ENCODE peak calls at places on chromosome 15, in five cellular contexts. Z is left lung, N is lower lobe of right lung, V is esophagus muscularis mucosa, P is cardiac muscle cell. H is an unnamed sample. For H3K4me1, the result is how much of the 10 kb centered on the place peaks cover.

GRCh38 chr15:58352026-58352929 is 79.5 kb upstream of the LIPC start:
- DNase-seq in P (no peak), N (no peak), Z (no peak), V (peak), H (no peak)

GRCh38 chr15:51132384-51133139 is 37.9 kb upstream of the TNFAIP8L3 start:
- DNase-seq in P (peak), N (no peak), V (no peak), Z (no peak), H (peak)

GRCh38 chr15:30649952-30650929 is 24.3 kb downstream of the ARHGAP11B start:
- DNase-seq in P (no peak), N (no peak), V (no peak), Z (no peak), H (no peak)

GRCh38 chr15:65653341-65653740 is 31.6 kb downstream of the SLC24A1 start:
- DNase-seq in V (no peak), N (no peak), Z (no peak), P (no peak), H (no peak)

GRCh38 chr15:73375755-73376305 is 7.1 kb upstream of the HCN4 start:
- DNase-seq in P (no peak), Z (no peak), N (no peak), V (no peak), H (no peak)

GRCh38 chr15:48928877-48929538 is 34.7 kb downstream of the SHC4 start:
- DNase-seq in V (no peak), Z (no peak), N (no peak), P (no peak), H (no peak)

GRCh38 chr15:39181901-39182300 is 399.0 kb upstream of the THBS1 start:
- DNase-seq in P (no peak), V (no peak), N (no peak), Z (no peak), H (no peak)

GRCh38 chr15:77499087-77499765 is 78.5 kb downstream of the HMG20A start:
- DNase-seq in Z (no peak), V (no peak), N (no peak), P (no peak), H (no peak)

GRCh38 chr15:68303560-68304436 is 26.3 kb downstream of the FEM1B start:
- DNase-seq in V (peak), Z (no peak), N (no peak), P (no peak), H (no peak)

GRCh38 chr15:60096157-60096556 is 92.0 kb downstream of the FOXB1 start:
- DNase-seq in P (peak), Z (no peak), N (no peak), V (no peak), H (no peak)

GRCh38 chr15:76310470-76311070 is 699 bp downstream of the ETFA start:
- DNase-seq in Z (no peak), V (no peak), N (no peak), P (peak), H (no peak)

GRCh38 chr15:22930782-22931484 is 49.2 kb downstream of the CYFIP1 start:
- DNase-seq in N (no peak), Z (no peak), P (no peak), V (no peak), H (peak)

GRCh38 chr15:83698294-83698693 is 44.4 kb downstream of the ADAMTSL3 start:
- DNase-seq in P (peak), Z (peak), V (peak), N (no peak), H (no peak)

GRCh38 chr15:39413558-39413957 is 167.3 kb upstream of the THBS1 start:
- DNase-seq in P (no peak), Z (no peak), V (no peak), N (no peak), H (no peak)

GRCh38 chr15:49135893-49136292 is 19.5 kb downstream of the COPS2 start:
- DNase-seq in P (peak), Z (no peak), V (no peak), N (no peak), H (no peak)

GRCh38 chr15:77311618-77312398 is 108.1 kb downstream of the PEAK1 start:
- DNase-seq in N (no peak), Z (no peak), V (no peak), P (no peak), H (no peak)

GRCh38 chr15:56342653-56343052 is 22.6 kb upstream of the TEX9 start:
- DNase-seq in N (no peak), Z (no peak), V (no peak), P (peak), H (no peak)

GRCh38 chr15:63322541-63322940 is 45.1 kb downstream of the APH1B start:
- DNase-seq in P (peak), N (no peak), Z (no peak), V (no peak), H (no peak)

GRCh38 chr15:77869021-77869895 is 208.3 kb downstream of the TBC1D2B start:
- DNase-seq in Z (peak), V (no peak), N (peak), P (no peak), H (peak)

GRCh38 chr15:20349774-20350498 is 191.7 kb downstream of the GOLGA6L6 start:
- DNase-seq in Z (no peak), N (peak), V (no peak), P (no peak), H (peak)

GRCh38 chr15:73293773-73294172 is 75.0 kb downstream of the HCN4 start:
- DNase-seq in P (no peak), N (no peak), Z (no peak), V (no peak), H (no peak)

GRCh38 chr15:42549782-42550392 is 1.2 kb downstream of the HAUS2 start:
- DNase-seq in Z (no peak), N (no peak), V (no peak), P (peak), H (no peak)

GRCh38 chr15:80777836-80778620 is 1.1 kb upstream of the CEMIP start:
- DNase-seq in P (no peak), Z (no peak), V (no peak), N (no peak), H (no peak)

GRCh38 chr15:76433798-76434400 is 97.3 kb downstream of the ISL2 start:
- DNase-seq in V (no peak), N (no peak), Z (no peak), P (no peak), H (no peak)

GRCh38 chr15:27767918-27768640 is 331.0 kb downstream of the OCA2 start:
- DNase-seq in V (peak), N (no peak), P (no peak), Z (no peak), H (no peak)

GRCh38 chr15:77069521-77070121 is 1.3 kb downstream of the TSPAN3 start:
- DNase-seq in N (peak), P (no peak), Z (peak), V (no peak), H (no peak)

GRCh38 chr15:62455441-62455921 is 290.4 kb upstream of the C2CD4B start:
- DNase-seq in P (no peak), Z (no peak), N (no peak), V (no peak), H (no peak)

GRCh38 chr15:66841953-66842681 is 140.1 kb downstream of the SMAD6 start:
- DNase-seq in Z (peak), P (peak), V (peak), N (peak), H (peak)

GRCh38 chr15:66779331-66780009 is 77.4 kb downstream of the SMAD6 start:
- DNase-seq in P (no peak), N (no peak), Z (no peak), V (no peak), H (no peak)

GRCh38 chr15:67097893-67098740 is 32.7 kb downstream of the SMAD3 start:
- DNase-seq in V (no peak), N (no peak), P (peak), Z (no peak), H (peak)

GRCh38 chr15:22263738-22264137 is 183.4 kb downstream of the OR4M2 start:
- DNase-seq in Z (no peak), N (no peak), V (no peak), P (no peak), H (no peak)

GRCh38 chr15:76057332-76058000 is 2.3 kb upstream of the TMEM266 start:
- DNase-seq in N (no peak), P (peak), V (no peak), Z (no peak), H (no peak)

GRCh38 chr15:26972636-26973035 is 1.7 kb downstream of the GABRG3 start:
- DNase-seq in N (no peak), Z (no peak), V (no peak), P (no peak), H (no peak)

GRCh38 chr15:93059442-93059841 is 29.6 kb downstream of the RGMA start:
- DNase-seq in Z (no peak), N (no peak), V (no peak), P (no peak), H (no peak)

GRCh38 chr15:93060336-93061248 is 28.4 kb downstream of the RGMA start:
- DNase-seq in P (no peak), N (no peak), V (no peak), Z (no peak), H (no peak)

GRCh38 chr15:93058128-93058527 is 30.9 kb downstream of the RGMA start:
- DNase-seq in V (no peak), N (peak), P (no peak), Z (no peak), H (no peak)

GRCh38 chr15:93057618-93058017 is 31.4 kb downstream of the RGMA start:
- DNase-seq in Z (no peak), V (no peak), P (no peak), N (peak), H (no peak)

GRCh38 chr15:93058904-93059427 is 30.0 kb downstream of the RGMA start:
- DNase-seq in P (no peak), Z (no peak), N (no peak), V (no peak), H (no peak)
- H3K4me3 ChIP-seq in P (no peak), Z (no peak), N (no peak), V (no peak), H (no peak)

DNA sequence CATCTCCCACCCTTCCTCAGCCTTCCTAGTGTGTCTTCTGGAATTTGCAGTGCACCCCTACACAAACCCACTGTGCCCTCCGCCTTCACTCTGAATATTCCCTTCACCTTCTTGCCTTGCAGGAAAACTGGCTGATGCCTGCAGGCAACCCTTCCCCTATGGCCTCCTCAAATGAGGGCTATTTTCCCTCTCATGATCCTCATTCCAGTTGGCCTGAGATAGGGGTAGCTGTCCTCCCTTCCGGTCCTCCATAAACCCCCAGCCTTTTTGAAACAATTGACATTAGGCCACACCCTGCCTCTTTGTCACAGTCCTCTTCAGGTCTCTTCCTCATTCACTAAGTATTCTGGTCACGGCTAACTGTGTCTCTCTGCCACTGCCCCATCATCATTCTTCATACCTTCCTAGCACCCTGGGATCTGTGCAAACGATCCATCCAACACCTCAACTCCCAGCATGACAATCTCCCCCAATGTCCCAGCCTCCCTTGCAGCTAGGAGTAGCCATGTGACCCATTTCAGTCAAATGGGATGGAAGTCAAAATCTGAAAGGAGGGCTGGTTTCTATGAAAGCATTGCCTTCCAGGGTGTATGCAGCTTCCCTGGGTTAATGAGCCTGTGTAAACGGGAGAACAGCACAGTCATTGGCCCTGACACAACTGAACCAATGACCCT is 8.5 kb upstream of the TICRR start:
- DNase-seq in V (no peak), N (no peak), P (no peak), Z (no peak), H (no peak)
- H3K27ac ChIP-seq in V (no peak), N (no peak), P (no peak), Z (no peak), H (no peak)

GRCh38 chr15:99973351-99973750 is 240.1 kb upstream of the LYSMD4 start:
- DNase-seq in Z (no peak), N (no peak), P (no peak), V (no peak), H (peak)
- H3K4me1 ChIP-seq in Z (under half), N (under half), P (under half), V (under half), H (under half)

GRCh38 chr15:41544650-41545015 is 576 bp upstream of the RPAP1 start:
- DNase-seq in P (peak), V (no peak), N (peak), Z (no peak), H (no peak)
- H3K4me3 ChIP-seq in P (peak), V (peak), N (peak), Z (peak), H (peak)

GRCh38 chr15:82139823-82140268 is 94.0 kb upstream of the MEX3B start:
- DNase-seq in Z (no peak), P (peak), N (no peak), V (no peak), H (no peak)
- H3K27ac ChIP-seq in Z (no peak), P (no peak), N (no peak), V (no peak), H (no peak)

DNA sequence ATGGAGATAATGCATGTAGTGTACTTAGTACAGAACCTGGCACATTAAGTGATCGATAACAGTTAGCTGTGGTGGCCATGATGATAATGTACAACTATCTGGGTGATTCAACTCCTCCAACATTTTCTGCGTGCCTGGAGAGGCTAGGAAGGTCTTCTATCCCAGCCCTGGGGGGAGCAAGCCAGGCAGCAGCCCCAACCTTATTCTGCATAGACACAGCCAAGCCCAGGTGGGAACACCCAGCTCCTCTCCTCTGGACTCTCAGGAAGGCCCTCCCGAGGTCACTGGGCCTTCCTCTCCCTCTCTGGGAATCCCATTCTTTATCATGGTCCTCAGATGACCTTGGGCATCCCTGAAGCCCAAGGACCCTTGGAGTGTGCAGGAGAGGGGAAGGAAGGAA is 5.1 kb upstream of the TLE3 start:
- DNase-seq in P (no peak), Z (no peak), V (no peak), N (no peak), H (no peak)
- H3K4me1 ChIP-seq in P (under half), Z (under half), V (under half), N (under half), H (under half)